ENCODE peak calls at places on chromosomes 13 and 19, in seven cellular contexts. F is body of pancreas, I is transverse colon, N is A549, S is right lobe of liver, B is testis, Y is Peyer's patch. R is an unnamed sample.

GRCh38 chr19:15498910-15499309 is 9.4 kb upstream of the CYP4F22 start:
- DNase-seq in F (no peak), I (no peak), N (no peak), S (peak; percentile 82), B (no peak), Y (no peak), R (no peak)

GRCh38 chr19:53865918-53866696 is 1.6 kb upstream of the MYADM start:
- DNase-seq in F (peak; percentile 56), I (peak; percentile 81), N (peak; percentile 78), S (no peak), B (peak; percentile 57), Y (peak; percentile 37), R (peak; percentile 92)

GRCh38 chr19:32998722-32999121 is 26.7 kb downstream of the FAAP24 start:
- DNase-seq in F (no peak), I (no peak), N (no peak), S (no peak), B (no peak), Y (no peak), R (no peak)

GRCh38 chr13:109738298-109738746 is 48.1 kb downstream of the IRS2 start:
- DNase-seq in F (no peak), I (no peak), N (no peak), S (no peak), B (no peak), Y (no peak), R (no peak)

GRCh38 chr13:79492313-79492798 is 11.4 kb downstream of the NDFIP2 start:
- DNase-seq in F (no peak), I (no peak), N (no peak), S (no peak), B (no peak), Y (no peak), R (no peak)

GRCh38 chr13:27141746-27142145 is 29.9 kb downstream of the USP12 start:
- DNase-seq in F (no peak), I (no peak), N (no peak), S (no peak), B (no peak), Y (no peak), R (no peak)

GRCh38 chr13:73465629-73465974 is 406.8 kb downstream of the KLF5 start:
- DNase-seq in F (no peak), I (peak; percentile 14), N (peak; percentile 6), S (no peak), B (no peak), Y (no peak), R (no peak)

GRCh38 chr19:13881692-13882418 is 4.9 kb downstream of the NANOS3 start:
- DNase-seq in F (peak; percentile 50), I (peak; percentile 63), N (no peak), S (peak; percentile 55), B (peak; percentile 53), Y (peak; percentile 69), R (no peak)

GRCh38 chr13:44311011-44311481 is 62.6 kb upstream of the SERP2 start:
- DNase-seq in F (peak; percentile 64), I (no peak), N (no peak), S (no peak), B (no peak), Y (no peak), R (no peak)
- H3K4me1 ChIP-seq in F (peaks cover 2% of the 10 kb centered on the region), I (peaks cover 49% of the 10 kb centered on the region), N (peaks cover 77% of the 10 kb centered on the region), S (no peaks in the 10 kb centered on the region), B (no peaks in the 10 kb centered on the region), Y (no peaks in the 10 kb centered on the region), R (peaks cover 3% of the 10 kb centered on the region)

GRCh38 chr19:20664917-20665781 is 3.8 kb upstream of the ZNF626 start:
- DNase-seq in F (no peak), I (no peak), N (no peak), S (no peak), B (peak; percentile 23), Y (no peak), R (no peak)

GRCh38 chr19:20662421-20663105 is 1.2 kb upstream of the ZNF626 start:
- DNase-seq in F (no peak), I (no peak), N (no peak), S (no peak), B (peak; percentile 69), Y (no peak), R (no peak)

GRCh38 chr19:20660473-20660872 is 898 bp downstream of the ZNF626 start:
- DNase-seq in F (no peak), I (no peak), N (no peak), S (no peak), B (peak; percentile 22), Y (no peak), R (no peak)

GRCh38 chr19:20667281-20667680 is 5.9 kb upstream of the ZNF626 start:
- DNase-seq in F (no peak), I (no peak), N (no peak), S (no peak), B (no peak), Y (no peak), R (no peak)

DNA sequence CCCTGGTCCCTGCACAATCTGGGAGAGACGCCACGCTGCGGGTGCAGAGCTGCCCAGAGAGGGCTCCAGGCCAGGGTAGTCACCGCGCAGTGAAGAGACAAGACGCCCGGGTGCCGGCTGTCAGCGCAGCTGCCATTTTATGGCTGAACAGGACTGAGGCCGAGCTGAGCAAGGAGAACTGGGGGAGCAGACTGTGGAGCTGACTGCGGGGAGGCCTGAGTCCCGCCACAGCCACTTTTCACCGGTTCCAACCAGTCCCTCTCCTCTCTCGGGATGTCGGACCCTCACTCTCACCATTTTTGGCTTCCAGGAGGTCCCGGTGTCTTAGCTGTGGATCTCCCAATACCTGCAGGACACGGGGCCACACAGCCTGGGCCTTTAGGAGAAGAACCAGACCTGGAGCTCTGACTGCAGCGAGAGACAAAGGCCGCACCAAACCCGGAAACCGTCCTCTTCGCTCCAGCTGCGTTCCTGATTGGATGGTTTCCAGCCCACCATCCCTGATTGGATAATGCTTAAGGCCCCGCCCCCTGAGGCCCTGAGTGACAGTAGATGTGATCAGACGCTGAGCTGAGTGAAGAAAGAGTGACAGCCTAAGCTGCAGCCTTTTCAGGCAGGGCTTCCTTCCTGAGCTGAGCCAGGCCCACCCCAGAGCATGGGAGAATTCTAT is at the start of gene ZNF626:
- DNase-seq in F (peak; percentile 98), I (peak; percentile 88), N (no peak), S (peak; percentile 96), B (peak; percentile 99), Y (peak; percentile 99), R (peak; percentile 90)
- TF ChIP-seq POLR2A in F (peak; percentile 56), I (peak; percentile 59), N (no peak), S (peak; percentile 63), B (peak; percentile 45), Y (peak; percentile 30), R (no peak)

DNA sequence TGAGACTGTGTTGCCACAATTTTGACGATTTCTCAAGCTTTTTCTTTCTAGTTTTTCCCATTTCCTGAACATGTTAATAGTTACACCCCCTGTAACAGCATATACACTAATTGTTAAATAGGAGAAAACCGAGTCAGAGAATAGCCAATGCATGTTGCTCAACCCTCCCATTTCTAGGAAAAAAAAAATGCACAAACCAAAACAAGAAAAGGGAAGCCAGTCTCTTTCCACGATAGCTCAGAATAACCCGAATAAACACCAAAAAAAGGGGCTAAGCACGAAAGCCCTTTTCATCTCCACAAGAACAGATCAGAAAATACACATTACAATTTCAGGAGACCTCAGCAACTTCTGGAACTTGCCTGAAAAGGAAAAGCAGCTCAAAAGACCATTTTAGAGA is 16.3 kb downstream of the LATS2 start:
- DNase-seq in F (no peak), I (no peak), N (no peak), S (no peak), B (no peak), Y (no peak), R (no peak)
- H3K4me1 ChIP-seq in F (peaks cover 15% of the 10 kb centered on the region), I (peaks cover 40% of the 10 kb centered on the region), N (no peaks in the 10 kb centered on the region), S (no peaks in the 10 kb centered on the region), B (peaks cover 11% of the 10 kb centered on the region), Y (no peaks in the 10 kb centered on the region), R (peaks cover 35% of the 10 kb centered on the region)

GRCh38 chr19:45517238-45517637 is 10.0 kb downstream of the VASP start:
- DNase-seq in F (no peak), I (no peak), N (no peak), S (no peak), B (no peak), Y (no peak), R (no peak)

GRCh38 chr19:45517641-45518468 is 10.6 kb downstream of the VASP start:
- DNase-seq in F (no peak), I (no peak), N (no peak), S (no peak), B (no peak), Y (no peak), R (no peak)

GRCh38 chr19:45515081-45515624 is 7.9 kb downstream of the VASP start:
- DNase-seq in F (no peak), I (peak; percentile 64), N (no peak), S (peak; percentile 74), B (no peak), Y (peak; percentile 86), R (peak; percentile 90)

GRCh38 chr19:45514376-45515051 is 7.2 kb downstream of the VASP start:
- DNase-seq in F (peak; percentile 82), I (peak; percentile 92), N (no peak), S (peak; percentile 89), B (no peak), Y (no peak), R (no peak)

DNA sequence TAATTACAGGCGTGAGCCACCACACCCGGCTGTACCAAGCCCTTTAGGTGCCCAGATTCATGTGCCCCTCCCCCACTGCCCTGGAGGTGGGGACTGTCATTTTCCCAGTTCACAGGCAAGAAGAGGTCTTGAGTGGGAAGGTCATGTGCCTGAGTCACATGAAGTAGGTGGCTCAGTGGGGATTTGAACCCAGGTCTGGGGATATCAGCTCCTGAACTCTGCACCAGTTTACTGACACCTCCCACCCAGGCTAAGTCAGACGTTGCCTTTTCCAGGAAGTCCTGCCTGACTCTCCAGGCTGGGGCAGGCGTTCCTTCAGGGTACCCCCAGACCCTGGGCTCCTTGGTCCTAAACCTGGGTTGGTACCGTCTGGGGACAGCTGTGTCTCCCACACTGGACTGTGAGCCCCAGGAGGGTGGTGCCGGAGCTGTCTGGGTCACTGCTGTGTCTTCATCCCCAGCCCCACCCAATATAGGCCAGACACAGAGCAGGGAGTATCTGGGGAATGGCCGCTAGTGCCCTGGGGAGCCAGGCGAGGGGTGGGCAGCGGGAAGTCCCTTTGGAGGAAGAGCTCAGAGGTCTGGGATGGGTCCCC is 8.6 kb downstream of the VASP start:
- DNase-seq in F (no peak), I (peak; percentile 77), N (no peak), S (no peak), B (no peak), Y (no peak), R (no peak)
- TF ChIP-seq POLR2A in F (no peak), I (peak; percentile 33), N (no peak), S (no peak), B (no peak), Y (peak; percentile 44), R (no peak)

R was measured in spleen.